ENCODE peak calls at places on chromosomes 6 and 20, in six cellular contexts. G, I, M, R, P and H are unnamed samples.

GRCh38 chr6:48826318-48826595 is 636.8 kb downstream of the MMUT start:
- DNase-seq in R (no peak), M (no peak), I (no peak), G (no peak), P (no peak), H (peak; percentile 30)

GRCh38 chr20:7792131-7792869 is 148.0 kb downstream of the HAO1 start:
- DNase-seq in M (no peak), I (no peak), G (no peak), R (no peak), P (no peak), H (no peak)

GRCh38 chr6:43842231-43842794 is 72.3 kb downstream of the VEGFA start:
- DNase-seq in G (no peak), R (no peak), P (no peak), I (no peak), M (no peak), H (peak; percentile 24)

GRCh38 chr6:141467041-141467440 is 665.7 kb upstream of the GJE1 start:
- DNase-seq in R (no peak), G (no peak), I (no peak), M (no peak), P (no peak), H (no peak)

GRCh38 chr6:150303256-150303655 is 65.6 kb upstream of the IYD start:
- DNase-seq in M (no peak), P (no peak), R (no peak), I (no peak), G (no peak), H (no peak)

GRCh38 chr6:150876598-150876997 is 11.1 kb downstream of the MTHFD1L start:
- DNase-seq in R (no peak), I (peak; percentile 55), M (no peak), G (no peak), P (peak; percentile 79), H (peak; percentile 27)

GRCh38 chr6:49541210-49541724 is 9.2 kb upstream of the C6orf141 start:
- DNase-seq in G (no peak), P (no peak), M (no peak), R (peak; percentile 58), I (no peak), H (no peak)

GRCh38 chr6:79833264-79833663 is 114.1 kb downstream of the ELOVL4 start:
- DNase-seq in G (no peak), R (peak; percentile 40), P (no peak), M (no peak), I (no peak), H (peak; percentile 7)

GRCh38 chr6:169618526-169619490 is 83.0 kb downstream of the WDR27 start:
- DNase-seq in I (no peak), P (no peak), G (no peak), R (no peak), M (no peak), H (no peak)

GRCh38 chr6:44058617-44059358 is 68.5 kb downstream of the MRPL14 start:
- DNase-seq in I (peak; percentile 88), P (peak; percentile 95), G (peak; percentile 85), M (no peak), R (peak; percentile 88), H (peak; percentile 99)

GRCh38 chr6:43875849-43876572 is 106.0 kb downstream of the VEGFA start:
- DNase-seq in M (no peak), P (no peak), G (peak; percentile 62), R (no peak), I (no peak), H (no peak)

GRCh38 chr6:25694366-25694765 is 42.4 kb downstream of the SCGN start:
- DNase-seq in I (no peak), R (no peak), G (no peak), M (no peak), P (no peak), H (no peak)

GRCh38 chr6:6984585-6985366 is 123.0 kb upstream of the RREB1 start:
- DNase-seq in R (no peak), M (no peak), G (no peak), P (no peak), I (no peak), H (no peak)
- H3K27ac ChIP-seq in R (no peak overlapping the region), M (no peak overlapping the region), G (no peak overlapping the region), P (no peak overlapping the region), I (peak overlapping the region; percentile 18), H (no peak overlapping the region)

DNA sequence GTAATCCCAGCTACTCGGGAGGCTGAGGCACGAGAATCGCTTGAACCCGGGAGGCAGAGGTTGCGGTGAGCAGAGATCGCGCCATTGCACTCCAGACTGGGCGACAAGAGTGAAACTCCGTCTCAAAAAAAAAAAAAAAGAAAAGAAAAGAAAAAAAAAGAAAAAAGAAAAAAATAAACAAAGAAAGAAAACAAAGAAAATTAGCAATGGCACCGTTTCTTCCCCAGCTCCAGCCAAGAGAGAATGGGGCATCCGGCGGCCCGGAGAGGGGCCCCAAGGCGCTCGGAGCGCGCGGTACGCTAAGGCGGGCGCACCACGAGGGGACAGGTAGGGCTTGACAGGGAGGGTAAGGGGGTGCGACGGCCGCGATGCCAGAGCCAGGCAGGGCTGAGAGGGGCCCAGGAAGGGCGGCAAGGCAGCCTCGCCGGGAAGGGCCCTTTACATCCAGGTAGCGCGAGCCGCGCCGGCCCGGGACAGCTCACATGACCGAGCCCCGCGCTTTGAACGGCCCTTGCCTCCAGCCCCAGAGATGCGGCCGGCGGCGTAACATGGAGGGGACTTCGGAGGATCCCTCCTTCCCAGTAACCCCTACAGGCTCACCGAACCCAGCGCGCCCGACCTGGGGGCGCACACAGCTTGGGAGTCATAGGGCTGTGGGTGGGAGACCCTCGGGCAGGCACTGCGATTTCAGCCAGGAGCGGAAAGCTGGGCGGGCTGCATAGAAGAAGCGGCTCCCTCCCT is 1.4 kb downstream of the BMP7 start:
- DNase-seq in G (no peak), I (no peak), R (peak; percentile 54), P (no peak), M (no peak), H (peak; percentile 59)
- H3K27me3 ChIP-seq in G (peaks cover 91% of the 10 kb centered on the region), I (peaks cover 30% of the 10 kb centered on the region), R (peaks cover 26% of the 10 kb centered on the region), P (peaks cover 3% of the 10 kb centered on the region), M (no peaks in the 10 kb centered on the region), H (peaks cover 16% of the 10 kb centered on the region)

GRCh38 chr20:10635476-10636208 is 38.2 kb downstream of the JAG1 start:
- DNase-seq in I (no peak), P (no peak), G (no peak), M (no peak), R (no peak), H (no peak)
- H3K4me1 ChIP-seq in I (peaks cover 16% of the 10 kb centered on the region), P (peaks cover 13% of the 10 kb centered on the region), G (peaks cover 75% of the 10 kb centered on the region), M (no peaks in the 10 kb centered on the region), R (peaks cover 4% of the 10 kb centered on the region), H (no peaks in the 10 kb centered on the region)

GRCh38 chr6:10837009-10837691 is 1.2 kb downstream of the MAK start:
- DNase-seq in M (peak; percentile 7), P (peak; percentile 55), R (peak; percentile 12), G (peak; percentile 66), I (peak; percentile 16), H (peak; percentile 9)

GRCh38 chr6:10838794-10839333 is 525 bp upstream of the MAK start:
- DNase-seq in G (no peak), P (no peak), I (no peak), M (no peak), R (no peak), H (no peak)

GRCh38 chr6:10834823-10835222 is 3.5 kb downstream of the MAK start:
- DNase-seq in P (no peak), G (no peak), R (no peak), M (no peak), I (no peak), H (no peak)

GRCh38 chr6:10837997-10838793 is at the start of gene MAK:
- DNase-seq in G (peak; percentile 91), P (peak; percentile 90), M (peak; percentile 85), I (peak; percentile 77), R (peak; percentile 96), H (peak; percentile 93)

DNA sequence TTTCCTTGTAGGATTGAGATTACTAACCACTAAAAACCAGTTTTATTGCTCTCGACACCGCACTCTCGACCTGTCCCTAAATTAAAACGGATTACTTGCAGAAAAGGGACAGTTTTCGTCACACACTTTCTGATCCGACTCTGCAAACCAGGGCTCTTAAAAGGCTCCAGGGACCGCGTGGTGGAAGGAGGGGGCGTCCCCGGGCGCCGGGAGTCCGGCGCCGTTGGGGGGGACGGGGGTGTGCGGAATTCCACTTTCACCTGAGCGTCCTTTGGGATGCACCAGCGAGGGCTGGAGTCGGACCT is 695 bp downstream of the MAK start:
- DNase-seq in G (no peak), I (no peak), P (no peak), M (peak; percentile 27), R (peak; percentile 21), H (peak; percentile 40)
- H3K27ac ChIP-seq in G (no peak overlapping the region), I (no peak overlapping the region), P (no peak overlapping the region), M (no peak overlapping the region), R (no peak overlapping the region), H (no peak overlapping the region)

GRCh38 chr6:99612551-99613397 is 6.1 kb downstream of the PRDM13 start:
- DNase-seq in R (no peak), M (no peak), I (no peak), G (no peak), P (no peak), H (no peak)
- H3K27me3 ChIP-seq in R (peaks cover 99% of the 10 kb centered on the region), M (peaks cover 57% of the 10 kb centered on the region), I (peaks cover 44% of the 10 kb centered on the region), G (peaks cover 99% of the 10 kb centered on the region), P (peaks cover 3% of the 10 kb centered on the region), H (peaks cover 100% of the 10 kb centered on the region)

DNA sequence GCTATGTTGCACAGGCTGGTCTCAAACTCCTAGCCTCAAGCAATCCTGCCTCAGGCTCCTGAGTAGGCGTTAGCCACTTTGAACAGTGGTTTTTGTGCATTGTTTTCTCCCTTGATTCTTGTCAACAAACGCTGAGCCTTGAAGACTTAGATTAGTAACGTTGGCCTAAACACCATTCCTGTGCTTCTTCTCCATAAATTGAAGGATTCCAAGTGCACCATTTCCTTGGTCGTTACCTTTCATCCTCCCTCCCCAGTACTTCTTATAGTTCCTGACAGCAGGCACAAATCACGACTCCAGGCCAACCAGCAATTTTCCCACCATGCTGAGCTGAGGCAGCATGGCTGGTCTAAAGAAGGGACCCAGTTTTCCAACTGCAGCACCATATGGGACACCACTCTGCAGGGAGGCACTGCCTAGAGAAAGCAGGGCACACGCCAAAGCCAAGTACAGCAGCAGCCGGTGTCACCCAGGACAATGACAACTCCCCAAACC is 8.9 kb downstream of the RPS10 start:
- DNase-seq in I (no peak), R (no peak), M (no peak), G (no peak), P (no peak), H (no peak)
- H3K4me1 ChIP-seq in I (peaks cover 7% of the 10 kb centered on the region), R (peaks cover 6% of the 10 kb centered on the region), M (no peaks in the 10 kb centered on the region), G (peaks cover 8% of the 10 kb centered on the region), P (no peaks in the 10 kb centered on the region), H (no peaks in the 10 kb centered on the region)